ENCODE peak calls at places on chromosome 7, in ten cellular contexts. H, C, P, F, J, E, L, O, Q and U are unnamed samples.

GRCh38 chr7:92880212-92881090 is 44.1 kb upstream of the CDK6 start:
- DNase-seq in H (no peak), C (no peak), P (peak; percentile 4), F (no peak), J (no peak), E (peak; percentile 37), L (peak; percentile 71), O (no peak), Q (peak; percentile 15), U (peak; percentile 66)

GRCh38 chr7:155807805-155808550 is 4.3 kb downstream of the SHH start:
- DNase-seq in H (no peak), C (no peak), P (no peak), F (no peak), J (no peak), E (no peak), L (no peak), O (no peak), Q (no peak), U (peak; percentile 53)

GRCh38 chr7:155483245-155483644 is 25.3 kb downstream of the EN2 start:
- DNase-seq in H (no peak), C (no peak), P (no peak), F (no peak), J (no peak), E (peak; percentile 22), L (no peak), O (no peak), Q (no peak), U (no peak)

GRCh38 chr7:87858427-87859100 is 17.6 kb downstream of the SLC25A40 start:
- DNase-seq in H (no peak), C (no peak), P (no peak), F (no peak), J (no peak), E (no peak), L (no peak), O (no peak), Q (no peak), U (no peak)

GRCh38 chr7:90660819-90661218 is 64.7 kb downstream of the CDK14 start:
- DNase-seq in H (no peak), C (no peak), P (no peak), F (no peak), J (no peak), E (no peak), L (no peak), O (no peak), Q (no peak), U (no peak)

GRCh38 chr7:155412416-155413253 is 45.3 kb upstream of the EN2 start:
- DNase-seq in H (peak; percentile 5), C (peak; percentile 78), P (peak; percentile 47), F (peak; percentile 6), J (no peak), E (peak; percentile 31), L (peak; percentile 79), O (no peak), Q (peak; percentile 69), U (peak; percentile 69)

GRCh38 chr7:106317971-106318370 is 33.2 kb upstream of the NAMPT start:
- DNase-seq in H (no peak), C (no peak), P (no peak), F (peak; percentile 36), J (no peak), E (peak; percentile 61), L (no peak), O (no peak), Q (no peak), U (no peak)

GRCh38 chr7:152006336-152006735 is 19.1 kb upstream of the GALNT11 start:
- DNase-seq in H (no peak), C (no peak), P (no peak), F (no peak), J (no peak), E (no peak), L (no peak), O (no peak), Q (no peak), U (no peak)

GRCh38 chr7:44693641-44694313 is 54.9 kb upstream of the ZMIZ2 start:
- DNase-seq in H (peak; percentile 78), C (no peak), P (peak; percentile 28), F (peak; percentile 85), J (no peak), E (peak; percentile 68), L (no peak), O (peak; percentile 47), Q (peak; percentile 54), U (no peak)

GRCh38 chr7:135777626-135778398 is 29.2 kb upstream of the FAM180A start:
- DNase-seq in H (no peak), C (no peak), P (no peak), F (peak; percentile 52), J (no peak), E (no peak), L (no peak), O (no peak), Q (no peak), U (no peak)

GRCh38 chr7:4993471-4993870 is 34.5 kb upstream of the MMD2 start:
- DNase-seq in H (no peak), C (no peak), P (no peak), F (no peak), J (no peak), E (no peak), L (no peak), O (no peak), Q (no peak), U (no peak)

GRCh38 chr7:50781371-50781770 is 1.3 kb downstream of the GRB10 start:
- DNase-seq in H (no peak), C (no peak), P (no peak), F (no peak), J (no peak), E (no peak), L (no peak), O (no peak), Q (no peak), U (no peak)

GRCh38 chr7:41627921-41628320 is 75.0 kb downstream of the INHBA start:
- DNase-seq in H (no peak), C (no peak), P (no peak), F (no peak), J (no peak), E (no peak), L (no peak), O (no peak), Q (no peak), U (no peak)

GRCh38 chr7:139618482-139619366 is 95.2 kb downstream of the CLEC2L start:
- DNase-seq in H (peak; percentile 29), C (peak; percentile 63), P (peak; percentile 19), F (peak; percentile 41), J (no peak), E (peak; percentile 47), L (peak; percentile 48), O (no peak), Q (peak; percentile 66), U (peak; percentile 56)

GRCh38 chr7:19538036-19538435 is 170.8 kb downstream of the POLR1F start:
- DNase-seq in H (no peak), C (no peak), P (no peak), F (no peak), J (no peak), E (peak; percentile 39), L (no peak), O (no peak), Q (no peak), U (no peak)
- H3K4me3 ChIP-seq in H (no peak overlapping the region), C (no peak overlapping the region), P (no peak overlapping the region), F (no peak overlapping the region), J (no peak overlapping the region), E (no peak overlapping the region), L (no peak overlapping the region), O (peak overlapping the region; percentile 18), Q (no peak overlapping the region), U (no peak overlapping the region)

DNA sequence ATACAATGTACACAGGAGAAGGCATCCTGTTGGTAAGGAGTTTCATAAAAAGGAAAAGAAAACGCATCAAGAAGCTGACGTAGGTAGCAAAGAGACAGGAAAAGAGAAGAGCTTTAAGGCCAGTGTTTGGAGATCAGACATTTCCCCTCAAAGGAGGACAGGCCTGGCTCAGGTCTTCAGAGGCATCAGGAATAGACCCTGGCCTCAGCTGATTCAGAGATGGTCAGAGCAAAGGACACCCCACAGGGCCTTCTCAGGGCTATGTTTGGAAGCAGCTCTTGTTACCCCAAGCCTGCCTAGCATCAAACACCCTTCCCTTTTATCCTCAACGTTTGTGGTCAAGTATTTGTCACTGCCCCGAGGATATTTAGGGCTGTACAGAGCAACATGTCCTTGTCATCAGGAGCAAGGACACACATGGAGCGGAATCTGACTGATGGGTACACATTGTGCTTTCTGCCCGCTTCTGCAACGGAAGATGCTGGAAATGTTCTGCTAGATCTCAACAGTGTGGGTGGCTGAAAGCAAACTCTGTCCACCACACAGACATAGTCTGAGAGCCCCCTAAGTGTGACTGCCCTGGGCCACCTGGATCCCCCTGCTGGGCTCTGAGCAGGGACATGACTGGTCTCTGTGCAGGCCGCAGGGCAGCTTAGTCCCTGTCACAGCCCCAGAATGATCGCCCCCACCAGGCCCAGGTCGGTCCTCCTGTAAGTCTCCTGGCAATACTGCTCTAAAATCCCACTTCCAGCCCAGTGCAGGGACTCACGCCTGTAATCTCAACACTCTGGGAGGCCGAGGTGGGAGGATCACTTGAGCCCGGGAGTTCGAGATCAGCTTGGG is 1.0 kb upstream of the ZDHHC4 start:
- DNase-seq in H (no peak), C (no peak), P (no peak), F (no peak), J (no peak), E (no peak), L (no peak), O (no peak), Q (no peak), U (peak; percentile 22)
- H3K4me3 ChIP-seq in H (peak overlapping the region; percentile 52), C (peak overlapping the region; percentile 77), P (peak overlapping the region; percentile 87), F (peak overlapping the region; percentile 70), J (no peak overlapping the region), E (peak overlapping the region; percentile 78), L (peak overlapping the region; percentile 50), O (peak overlapping the region; percentile 67), Q (peak overlapping the region; percentile 69), U (peak overlapping the region; percentile 58)

DNA sequence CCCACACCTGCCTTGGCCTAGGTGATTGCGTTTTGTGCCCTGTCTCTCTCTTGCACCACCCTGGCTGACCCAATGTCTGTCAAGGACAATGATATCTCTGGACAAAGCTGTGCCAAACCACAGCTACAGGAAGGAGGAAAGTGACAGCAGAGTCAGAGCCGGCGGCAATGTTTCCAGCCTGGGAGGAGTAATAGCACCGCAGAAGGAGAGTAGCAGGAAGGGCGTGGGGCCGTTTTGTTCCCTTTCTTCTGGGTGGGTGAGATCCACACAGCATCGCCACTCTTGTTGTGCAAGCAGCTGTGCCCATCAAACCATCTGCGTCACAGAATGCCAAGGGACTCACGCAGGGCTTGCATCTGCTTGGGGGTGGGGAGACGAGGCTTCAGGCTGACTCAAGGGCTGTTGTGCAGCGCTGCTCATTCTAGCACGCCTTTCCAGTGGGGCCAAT is 341.6 kb upstream of the AUTS2 start:
- DNase-seq in H (no peak), C (no peak), P (no peak), F (no peak), J (no peak), E (no peak), L (no peak), O (peak; percentile 87), Q (peak; percentile 72), U (no peak)
- H3K4me3 ChIP-seq in H (no peak overlapping the region), C (no peak overlapping the region), P (no peak overlapping the region), F (no peak overlapping the region), J (no peak overlapping the region), E (no peak overlapping the region), L (no peak overlapping the region), O (no peak overlapping the region), Q (no peak overlapping the region), U (no peak overlapping the region)

GRCh38 chr7:116526897-116527296 is 2.1 kb downstream of the CAV1 start:
- DNase-seq in H (no peak), C (no peak), P (no peak), F (no peak), J (no peak), E (peak; percentile 61), L (no peak), O (no peak), Q (no peak), U (no peak)
- H3K4me3 ChIP-seq in H (peak overlapping the region; percentile 86), C (peak overlapping the region; percentile 78), P (peak overlapping the region; percentile 89), F (peak overlapping the region; percentile 72), J (no peak overlapping the region), E (peak overlapping the region; percentile 93), L (no peak overlapping the region), O (peak overlapping the region; percentile 69), Q (no peak overlapping the region), U (peak overlapping the region; percentile 60)

GRCh38 chr7:84190016-84190705 is 4.4 kb downstream of the SEMA3A start:
- DNase-seq in H (no peak), C (no peak), P (no peak), F (peak; percentile 52), J (no peak), E (no peak), L (no peak), O (no peak), Q (no peak), U (no peak)
- H3K4me3 ChIP-seq in H (no peak overlapping the region), C (no peak overlapping the region), P (no peak overlapping the region), F (peak overlapping the region; percentile 23), J (no peak overlapping the region), E (no peak overlapping the region), L (peak overlapping the region; percentile 56), O (no peak overlapping the region), Q (no peak overlapping the region), U (no peak overlapping the region)